ENCODE peak calls at places on chromosomes 3 and 15, in four cellular contexts. L, Y, A and I are unnamed samples.

GRCh38 chr3:149902498-149903139 is 68.1 kb downstream of the PFN2 start:
- DNase-seq in A (peak; percentile 36), L (no peak), Y (no peak), I (no peak)

GRCh38 chr15:71708052-71708432 is 102.3 kb upstream of the NR2E3 start:
- DNase-seq in A (no peak), L (no peak), Y (no peak), I (peak; percentile 32)

GRCh38 chr3:153927107-153927506 is 194.1 kb upstream of the ARHGEF26 start:
- DNase-seq in A (peak; percentile 63), Y (peak; percentile 64), L (no peak), I (peak; percentile 9)

GRCh38 chr3:171967932-171968678 is 71.3 kb upstream of the FNDC3B start:
- DNase-seq in Y (peak; percentile 15), L (no peak), A (peak; percentile 91), I (peak; percentile 63)

GRCh38 chr3:77411334-77411733 is 371.4 kb downstream of the ROBO2 start:
- DNase-seq in Y (no peak), L (no peak), A (no peak), I (no peak)

GRCh38 chr3:4739289-4740236 is 239.7 kb upstream of the BHLHE40 start:
- DNase-seq in Y (no peak), A (no peak), L (no peak), I (no peak)

GRCh38 chr15:67510597-67511225 is 10.2 kb upstream of the C15orf61 start:
- DNase-seq in A (peak; percentile 78), L (no peak), Y (no peak), I (peak; percentile 24)

GRCh38 chr3:192467230-192468186 is 259.8 kb downstream of the FGF12 start:
- DNase-seq in A (peak; percentile 69), L (peak; percentile 82), Y (no peak), I (peak; percentile 43)

GRCh38 chr3:23203651-23204111 is 554 bp downstream of the UBE2E2 start:
- DNase-seq in L (peak; percentile 53), Y (peak; percentile 14), A (peak; percentile 19), I (peak; percentile 46)

GRCh38 chr3:30743086-30743619 is 136.8 kb downstream of the TGFBR2 start:
- DNase-seq in A (no peak), Y (no peak), L (no peak), I (no peak)

GRCh38 chr3:35523838-35524237 is 115.5 kb upstream of the ARPP21 start:
- DNase-seq in Y (no peak), A (peak; percentile 64), L (no peak), I (no peak)

GRCh38 chr3:15634671-15635661 is 33.4 kb downstream of the BTD start:
- DNase-seq in L (no peak), Y (peak; percentile 87), A (peak; percentile 58), I (peak; percentile 74)

GRCh38 chr15:56805466-56806146 is 72.3 kb upstream of the ZNF280D start:
- DNase-seq in Y (peak; percentile 50), A (peak; percentile 89), L (no peak), I (peak; percentile 76)

GRCh38 chr15:66713843-66714508 is 11.9 kb downstream of the SMAD6 start:
- DNase-seq in L (no peak), A (no peak), Y (no peak), I (no peak)

GRCh38 chr15:62565620-62566019 is 400.5 kb upstream of the C2CD4B start:
- DNase-seq in A (no peak), Y (no peak), L (no peak), I (no peak)

GRCh38 chr3:126432361-126432760 is 37.7 kb downstream of the CFAP100 start:
- DNase-seq in Y (no peak), A (peak; percentile 9), L (no peak), I (peak; percentile 5)

GRCh38 chr3:176514297-176514696 is 683.0 kb downstream of the TBL1XR1 start:
- DNase-seq in A (peak; percentile 73), L (peak; percentile 84), Y (no peak), I (peak; percentile 38)

GRCh38 chr3:124346487-124346886 is 354.6 kb upstream of the ROPN1 start:
- DNase-seq in A (no peak), L (no peak), Y (no peak), I (no peak)

GRCh38 chr3:79086514-79086913 is 681.3 kb downstream of the ROBO1 start:
- DNase-seq in A (peak; percentile 80), Y (peak; percentile 32), L (peak; percentile 79), I (peak; percentile 65)

GRCh38 chr3:14303336-14304100 is 98.9 kb upstream of the SLC6A6 start:
- DNase-seq in Y (no peak), L (no peak), A (no peak), I (no peak)

GRCh38 chr3:127984241-127984975 is 67.8 kb upstream of the SEC61A1 start:
- DNase-seq in Y (no peak), L (no peak), A (no peak), I (no peak)

GRCh38 chr15:91824256-91824655 is 29.3 kb upstream of the SLCO3A1 start:
- DNase-seq in L (no peak), Y (no peak), A (no peak), I (no peak)

GRCh38 chr3:99172736-99173657 is 271.5 kb upstream of the DCBLD2 start:
- DNase-seq in Y (peak; percentile 59), L (peak; percentile 81), A (peak; percentile 92), I (peak; percentile 70)

GRCh38 chr3:112117826-112118571 is 15.0 kb downstream of the GCSAM start:
- DNase-seq in A (no peak), L (peak; percentile 25), Y (no peak), I (no peak)

GRCh38 chr3:50230106-50230832 is 5.7 kb upstream of the GNAI2 start:
- DNase-seq in L (no peak), Y (no peak), A (no peak), I (no peak)

GRCh38 chr15:49987896-49988295 is 131.1 kb downstream of the ATP8B4 start:
- DNase-seq in Y (no peak), A (no peak), L (no peak), I (no peak)

GRCh38 chr3:57068437-57069089 is 8.1 kb downstream of the SPATA12 start:
- DNase-seq in Y (no peak), A (peak; percentile 82), L (peak; percentile 17), I (peak; percentile 88)

GRCh38 chr15:78640840-78641733 is at the start of gene CHRNB4:
- DNase-seq in Y (peak; percentile 5), A (peak; percentile 35), L (peak; percentile 92), I (peak; percentile 30)

GRCh38 chr3:104005815-104006214 is 1360.9 kb upstream of the ALCAM start:
- DNase-seq in A (peak; percentile 23), L (no peak), Y (no peak), I (no peak)

GRCh38 chr15:81152799-81153198 is 18.7 kb downstream of the CFAP161 start:
- DNase-seq in Y (no peak), A (no peak), L (no peak), I (no peak)

GRCh38 chr3:101836907-101837598 is 12.3 kb upstream of the NFKBIZ start:
- DNase-seq in L (no peak), Y (no peak), A (peak; percentile 94), I (peak; percentile 41)

GRCh38 chr15:98706986-98707385 is 58.6 kb downstream of the IGF1R start:
- DNase-seq in A (no peak), Y (no peak), L (no peak), I (no peak)

GRCh38 chr15:45385568-45385967 is 7.2 kb upstream of the GATM start:
- DNase-seq in Y (no peak), L (no peak), A (no peak), I (no peak)

GRCh38 chr3:122085666-122086065 is 30.5 kb downstream of the CD86 start:
- DNase-seq in L (no peak), Y (no peak), A (no peak), I (no peak)

GRCh38 chr15:28899061-28899738 is 13.4 kb downstream of the APBA2 start:
- DNase-seq in Y (no peak), A (no peak), L (no peak), I (no peak)

GRCh38 chr3:116569611-116570010 is 124.3 kb upstream of the LSAMP start:
- DNase-seq in L (no peak), A (no peak), Y (no peak), I (peak; percentile 54)